ENCODE peak calls at places on chromosomes 2 and 18, in four cellular contexts. M is RWPE1, T is Peyer's patch, F is tibial artery. V is an unnamed sample.

GRCh38 chr18:45608400-45608799 is 6.9 kb upstream of the SLC14A2 start:
- DNase-seq in M (no peak), T (no peak), F (no peak), V (no peak)

GRCh38 chr18:41268271-41268670 is 686.8 kb upstream of the PIK3C3 start:
- DNase-seq in F (no peak), T (no peak), M (no peak), V (no peak)

GRCh38 chr2:174490032-174490431 is 3.2 kb upstream of the GPR155 start:
- DNase-seq in F (no peak), T (no peak), M (no peak), V (no peak)

GRCh38 chr18:48904086-48904485 is 46.7 kb downstream of the SMAD7 start:
- DNase-seq in F (peak), T (no peak), M (no peak), V (no peak)

GRCh38 chr18:7856733-7857132 is 289.6 kb downstream of the PTPRM start:
- DNase-seq in T (no peak), M (no peak), F (no peak), V (no peak)

GRCh38 chr2:44793322-44793870 is 148.1 kb upstream of the SIX3 start:
- DNase-seq in M (no peak), T (no peak), F (no peak), V (no peak)

GRCh38 chr2:237190958-237191692 is 105.4 kb downstream of the COPS8 start:
- DNase-seq in T (no peak), F (peak), M (no peak), V (no peak)

GRCh38 chr2:173522356-173522755 is 167.7 kb downstream of the CDCA7 start:
- DNase-seq in M (no peak), T (no peak), F (no peak), V (no peak)

GRCh38 chr18:66558773-66559172 is 45.1 kb downstream of the CDH19 start:
- DNase-seq in F (no peak), T (no peak), M (peak), V (no peak)

GRCh38 chr18:13611616-13612110 is 114.7 kb downstream of the FAM210A start:
- DNase-seq in F (peak), M (no peak), T (peak), V (no peak)

GRCh38 chr2:202780514-202781021 is 91.0 kb downstream of the ICA1L start:
- DNase-seq in F (no peak), T (no peak), M (peak), V (no peak)

GRCh38 chr2:42976400-42976799 is 184.0 kb upstream of the HAAO start:
- DNase-seq in T (peak), M (no peak), F (no peak), V (no peak)

GRCh38 chr18:8982416-8983183 is 119.9 kb upstream of the NDUFV2 start:
- DNase-seq in F (no peak), M (peak), T (peak), V (no peak)

GRCh38 chr2:4214444-4215295 is 511.3 kb downstream of the DCDC2C start:
- DNase-seq in M (no peak), F (no peak), T (no peak), V (no peak)

GRCh38 chr2:77418537-77418936 is 103.6 kb downstream of the LRRTM4 start:
- DNase-seq in F (no peak), T (no peak), M (no peak), V (no peak)

GRCh38 chr18:9659499-9660387 is 45.4 kb upstream of the PPP4R1 start:
- DNase-seq in M (no peak), F (no peak), T (no peak), V (no peak)

GRCh38 chr18:79397288-79397829 is 1.6 kb downstream of the NFATC1 start:
- DNase-seq in M (no peak), F (no peak), T (peak), V (no peak)

GRCh38 chr18:45845410-45845809 is 19.9 kb downstream of the SIGLEC15 start:
- DNase-seq in T (no peak), F (no peak), M (no peak), V (no peak)

GRCh38 chr18:35063875-35064274 is 22.7 kb downstream of the MAPRE2 start:
- DNase-seq in T (no peak), M (no peak), F (no peak), V (no peak)

GRCh38 chr2:42928161-42928691 is 135.8 kb upstream of the HAAO start:
- DNase-seq in T (no peak), M (no peak), F (no peak), V (no peak)

GRCh38 chr2:120862254-120863172 is 126.8 kb downstream of the GLI2 start:
- DNase-seq in M (no peak), T (no peak), F (peak), V (no peak)

GRCh38 chr18:48203961-48204666 is 205.1 kb downstream of the ZBTB7C start:
- DNase-seq in T (peak), F (no peak), M (no peak), V (no peak)

GRCh38 chr2:26009567-26009963 is 24.3 kb upstream of the RAB10 start:
- DNase-seq in F (no peak), T (no peak), M (no peak), V (no peak)

GRCh38 chr18:34632323-34632722 is 77.8 kb upstream of the DTNA start:
- DNase-seq in F (no peak), M (no peak), T (no peak), V (no peak)

GRCh38 chr2:30417253-30417652 is 29.8 kb upstream of the LCLAT1 start:
- DNase-seq in F (peak), T (peak), M (no peak), V (no peak)

GRCh38 chr18:62741118-62741566 is 25.8 kb downstream of the PHLPP1 start:
- DNase-seq in M (peak), T (peak), F (no peak), V (no peak)

GRCh38 chr2:180722551-180723239 is 257.7 kb upstream of the UBE2E3 start:
- DNase-seq in T (no peak), M (no peak), F (no peak), V (no peak)

GRCh38 chr2:76749858-76750257 is 772.3 kb downstream of the LRRTM4 start:
- DNase-seq in T (no peak), M (no peak), F (no peak), V (no peak)

GRCh38 chr18:22650247-22650646 is 232.5 kb upstream of the CTAGE1 start:
- DNase-seq in F (no peak), T (no peak), M (no peak), V (no peak)

GRCh38 chr2:167289651-167290410 is 401.6 kb downstream of the XIRP2 start:
- DNase-seq in T (no peak), M (no peak), F (no peak), V (no peak)

GRCh38 chr2:179440642-179441251 is 176.1 kb upstream of the SESTD1 start:
- DNase-seq in T (no peak), M (no peak), F (no peak), V (no peak)

DNA sequence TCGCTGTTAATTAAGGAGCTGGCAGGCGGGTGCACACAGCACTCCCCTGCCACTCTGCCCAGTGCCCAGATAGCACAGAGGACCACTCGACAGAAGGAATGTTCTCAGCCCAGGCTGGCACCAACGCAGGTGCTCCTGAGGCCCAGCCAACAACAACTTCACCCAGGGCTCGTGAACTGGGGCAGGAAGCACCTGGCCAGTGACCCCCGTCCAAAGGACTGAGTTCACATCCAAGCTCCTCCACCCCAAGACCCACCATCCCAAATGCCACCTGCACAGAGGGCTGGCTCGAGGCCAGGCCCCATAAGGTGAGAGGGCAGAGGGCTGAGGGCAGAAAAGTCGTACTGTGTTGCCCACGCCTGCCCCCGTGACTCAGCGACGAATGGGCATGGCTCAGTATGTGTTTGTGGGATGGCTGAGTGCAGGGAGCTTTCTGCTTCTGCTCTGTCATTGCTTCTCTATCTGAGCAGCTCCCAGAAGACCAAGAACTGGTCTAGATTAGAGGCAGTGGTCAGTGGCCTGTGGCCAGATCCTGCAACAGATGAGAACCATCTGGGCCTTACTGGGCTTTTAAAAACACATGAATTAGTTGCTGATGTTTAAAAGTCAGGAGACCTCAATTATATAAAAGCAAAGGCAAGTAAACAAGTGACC is 68.4 kb downstream of the POLR1A start:
- DNase-seq in F (peak), T (peak), M (no peak), V (peak)
- H3K27ac ChIP-seq in F (peak), T (peak), M (peak), V (peak)

DNA sequence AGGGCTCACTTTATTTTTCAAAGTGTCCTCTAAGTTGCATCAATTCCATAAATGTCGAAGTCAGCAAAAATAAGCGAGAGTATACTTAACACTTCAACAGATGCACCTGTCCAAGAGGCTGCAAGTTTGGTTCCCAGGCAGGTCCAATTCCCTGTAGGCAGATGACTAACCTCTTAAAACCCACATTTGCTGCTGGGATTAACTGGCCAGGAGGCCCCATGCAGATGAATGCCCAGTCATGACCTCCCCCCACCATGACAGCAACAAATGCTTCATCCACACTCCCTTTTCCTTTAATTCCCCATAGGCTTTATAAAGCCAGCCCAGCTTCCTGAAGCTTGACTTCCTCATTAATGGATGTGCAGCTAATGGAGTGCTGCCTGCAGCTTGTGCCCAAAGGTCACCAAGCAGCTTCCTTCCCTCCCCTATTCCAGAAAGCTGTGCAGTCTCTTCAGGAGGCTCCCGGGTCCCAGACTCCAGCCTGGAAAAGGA is 35.7 kb downstream of the REEP1 start:
- DNase-seq in M (no peak), T (peak), F (no peak), V (no peak)
- H3K27ac ChIP-seq in M (no peak), T (peak), F (no peak), V (no peak)

GRCh38 chr2:187429989-187430388 is 18.1 kb downstream of the CALCRL start:
- DNase-seq in M (peak), T (no peak), F (no peak), V (no peak)
- H3K27ac ChIP-seq in M (no peak), T (no peak), F (no peak), V (no peak)

GRCh38 chr18:31104444-31104843 is 2.2 kb upstream of the DSC2 start:
- DNase-seq in M (no peak), F (no peak), T (no peak), V (no peak)

GRCh38 chr18:31102020-31102684 is at the start of gene DSC2:
- DNase-seq in T (peak), F (peak), M (peak), V (no peak)

GRCh38 chr18:31103423-31103822 is 1.2 kb upstream of the DSC2 start:
- DNase-seq in F (no peak), T (no peak), M (no peak), V (no peak)

GRCh38 chr18:31101148-31102019 is 837 bp downstream of the DSC2 start:
- DNase-seq in F (peak), M (no peak), T (peak), V (no peak)

GRCh38 chr18:31102941-31103340 is 720 bp upstream of the DSC2 start:
- DNase-seq in M (peak), T (no peak), F (no peak), V (no peak)
- H3K27ac ChIP-seq in M (no peak), T (no peak), F (no peak), V (no peak)

DNA sequence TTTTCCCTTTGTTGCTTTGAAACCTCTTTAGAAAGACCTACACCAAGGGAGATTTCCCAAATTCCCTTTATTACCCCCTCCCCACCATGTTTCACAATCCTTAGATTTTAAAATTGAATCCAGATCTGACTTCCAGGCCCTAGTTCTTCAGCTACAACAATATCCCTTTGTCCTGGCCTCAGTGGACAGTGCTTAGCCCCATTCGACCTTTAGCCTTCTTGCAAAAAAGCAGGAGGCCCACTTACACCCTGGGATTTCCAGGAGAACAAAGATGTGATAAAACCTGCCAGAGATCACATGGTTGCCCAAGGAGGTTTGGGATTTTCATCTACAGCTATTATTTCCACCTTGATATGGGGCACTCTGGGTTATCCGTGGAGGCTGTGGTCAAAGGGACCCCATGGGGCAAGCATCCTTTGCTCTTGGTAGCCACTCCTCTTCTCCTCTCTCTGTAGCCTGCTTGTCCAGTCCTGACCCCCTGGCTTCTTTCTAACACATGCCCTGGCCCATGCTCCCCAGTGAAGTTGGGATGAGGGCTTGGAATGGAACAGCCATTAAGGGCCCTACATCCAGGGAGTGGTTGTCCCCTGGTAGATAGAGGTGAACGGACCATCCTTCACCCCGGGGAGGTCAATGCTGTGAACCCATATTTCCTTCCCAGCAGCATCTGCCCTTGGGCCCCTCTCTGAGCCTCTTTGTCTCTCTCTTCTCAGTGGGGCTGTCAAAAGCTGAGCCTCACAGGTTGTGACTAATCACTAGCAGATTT is 267.4 kb downstream of the DYSF start:
- DNase-seq in M (no peak), T (no peak), F (no peak), V (no peak)
- H3K27ac ChIP-seq in M (no peak), T (peak), F (peak), V (no peak)

GRCh38 chr2:88139804-88140203 is 11.9 kb upstream of the FABP1 start:
- DNase-seq in T (no peak), F (no peak), M (no peak), V (no peak)
- H3K27ac ChIP-seq in T (peak), F (no peak), M (no peak), V (no peak)

DNA sequence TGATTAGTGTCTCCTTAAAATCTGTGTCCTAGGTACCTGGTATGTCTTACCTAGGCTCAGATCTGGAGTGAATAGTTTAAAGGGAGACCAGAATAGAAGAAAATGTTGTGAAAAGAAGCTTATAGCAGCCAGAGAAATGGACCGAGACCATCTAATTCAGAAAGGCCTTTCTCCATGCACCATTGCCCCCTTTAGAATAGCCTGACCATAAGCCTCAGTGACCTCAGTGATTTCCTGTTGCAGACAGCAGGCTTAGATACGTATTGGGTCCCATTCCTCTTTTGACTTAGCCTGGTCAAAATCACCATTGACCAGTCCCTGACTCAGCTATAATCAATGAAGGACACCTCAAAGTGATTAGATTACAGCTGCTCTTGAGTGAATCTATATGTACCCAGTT is 690.7 kb upstream of the KLHL29 start:
- DNase-seq in F (no peak), T (no peak), M (no peak), V (no peak)
- H3K27ac ChIP-seq in F (no peak), T (no peak), M (no peak), V (no peak)

DNA sequence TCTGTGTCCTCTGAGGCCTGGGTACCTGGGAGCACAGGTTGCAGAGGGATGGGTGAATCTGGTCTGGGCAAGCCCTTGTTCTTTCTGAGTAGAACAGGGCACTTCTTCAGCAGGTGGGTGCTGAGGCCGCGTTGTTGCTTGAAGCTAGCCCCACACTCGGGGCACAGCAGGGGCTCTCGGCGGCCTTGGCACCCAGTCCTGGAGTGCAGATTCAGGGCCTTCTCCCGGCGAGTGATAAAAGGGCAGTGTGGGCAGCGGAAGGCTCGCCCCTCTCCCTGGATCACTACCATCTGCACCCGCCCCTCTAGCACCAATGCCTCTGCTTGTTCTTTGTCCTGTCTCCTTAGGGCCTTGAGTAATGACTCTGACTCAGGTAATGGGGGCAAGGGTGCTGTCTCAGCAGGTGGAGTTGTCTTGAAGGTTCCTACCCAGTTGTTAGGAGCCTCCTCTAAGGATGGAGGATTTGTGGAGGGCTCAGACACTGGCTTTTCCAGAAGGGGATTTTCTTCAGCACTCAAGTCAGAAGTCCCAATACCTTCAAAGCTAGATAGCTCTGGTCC is 15.6 kb downstream of the ZNF142 start:
- DNase-seq in T (no peak), F (no peak), M (no peak), V (no peak)
- H3K27ac ChIP-seq in T (no peak), F (no peak), M (peak), V (no peak)

DNA sequence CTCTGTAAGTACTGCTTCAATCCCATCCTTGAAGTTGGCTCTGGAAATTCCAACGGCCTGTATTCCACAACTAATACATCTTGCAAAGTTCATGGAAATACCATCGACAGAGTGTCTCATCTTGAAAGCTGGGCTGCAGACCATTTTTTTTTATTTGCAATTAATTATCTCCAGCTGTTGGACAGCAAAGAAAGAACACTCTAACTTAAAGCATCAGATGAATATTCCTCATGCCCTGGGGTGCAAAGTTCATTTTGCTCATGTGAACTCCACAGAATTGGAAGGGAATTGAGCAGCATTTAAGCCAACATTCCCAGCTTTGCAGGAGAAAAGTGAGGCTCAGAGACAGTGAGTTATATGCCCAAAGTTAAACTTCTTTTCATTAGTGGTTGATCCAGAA is 96.5 kb upstream of the PIEZO2 start:
- DNase-seq in F (no peak), M (no peak), T (no peak), V (no peak)
- H3K27ac ChIP-seq in F (no peak), M (no peak), T (no peak), V (no peak)